ENCODE peak calls at places on chromosomes 7 and 10, in four cellular contexts. E is lung, P is B cell, D is A549. Y is an unnamed sample.

GRCh38 chr10:31069411-31069810 is 37.7 kb upstream of the ZNF438 start:
- DNase-seq in E (no peak), P (no peak), D (no peak), Y (no peak)

GRCh38 chr7:66899552-66900280 is 21.3 kb upstream of the TMEM248 start:
- DNase-seq in E (no peak), P (no peak), D (no peak), Y (no peak)

GRCh38 chr7:128063025-128063560 is 31.9 kb upstream of the LRRC4 start:
- DNase-seq in E (no peak), P (no peak), D (no peak), Y (no peak)

GRCh38 chr10:97584060-97584797 is at the start of gene HOGA1:
- DNase-seq in E (peak), P (no peak), D (peak), Y (peak)

GRCh38 chr10:129393812-129394211 is 73.2 kb upstream of the MGMT start:
- DNase-seq in E (peak), P (no peak), D (no peak), Y (no peak)

GRCh38 chr7:14219125-14219524 is 229.7 kb upstream of the ETV1 start:
- DNase-seq in E (no peak), P (no peak), D (no peak), Y (no peak)

GRCh38 chr10:2772791-2773644 is 294.3 kb upstream of the PFKP start:
- DNase-seq in E (no peak), P (no peak), D (no peak), Y (no peak)

GRCh38 chr10:43265799-43266721 is 805 bp downstream of the RASGEF1A start:
- DNase-seq in E (no peak), P (no peak), D (peak), Y (no peak)

GRCh38 chr10:21975378-21975990 is 28.0 kb downstream of the DNAJC1 start:
- DNase-seq in E (no peak), P (no peak), D (no peak), Y (no peak)

GRCh38 chr10:101550965-101551364 is 37.1 kb downstream of the POLL start:
- DNase-seq in E (no peak), P (no peak), D (no peak), Y (no peak)

GRCh38 chr7:105336009-105336408 is 52.7 kb downstream of the SRPK2 start:
- DNase-seq in E (no peak), P (no peak), D (no peak), Y (no peak)
- TF ChIP-seq CTCF in E (no peak), P (peak), D (peak), Y (peak)

GRCh38 chr7:44375236-44375699 is 49.9 kb upstream of the CAMK2B start:
- DNase-seq in E (peak), P (no peak), D (no peak), Y (no peak)
- TF ChIP-seq CTCF in E (no peak), P (no peak), D (peak), Y (no peak)

GRCh38 chr7:142925413-142925812 is 8.1 kb downstream of the TRPV5 start:
- DNase-seq in E (no peak), P (no peak), D (no peak), Y (no peak)
- TF ChIP-seq CTCF in E (no peak), P (no peak), D (no peak), Y (no peak)

DNA sequence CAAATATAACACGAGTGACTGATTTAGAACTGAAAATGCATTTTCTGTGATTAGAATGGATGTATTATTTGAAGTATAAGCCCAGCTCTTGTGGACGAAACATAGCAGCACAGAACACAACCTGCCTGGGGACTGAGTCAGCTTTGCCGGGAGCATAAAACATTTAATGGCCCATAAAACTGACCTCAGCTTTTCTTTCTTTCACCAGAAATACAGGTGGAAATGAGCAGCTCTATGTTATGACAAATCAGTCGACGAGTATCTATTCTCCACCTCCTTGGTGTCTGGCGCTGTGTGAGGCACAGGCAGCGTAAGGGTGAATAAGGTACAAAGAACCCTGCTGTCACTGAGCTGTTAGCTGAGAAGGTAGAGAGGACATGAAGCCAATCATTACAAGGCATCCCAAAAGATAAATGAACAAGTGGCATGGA is 471.6 kb upstream of the AKR1E2 start:
- DNase-seq in E (no peak), P (no peak), D (peak), Y (no peak)
- TF ChIP-seq CTCF in E (no peak), P (no peak), D (no peak), Y (no peak)

DNA sequence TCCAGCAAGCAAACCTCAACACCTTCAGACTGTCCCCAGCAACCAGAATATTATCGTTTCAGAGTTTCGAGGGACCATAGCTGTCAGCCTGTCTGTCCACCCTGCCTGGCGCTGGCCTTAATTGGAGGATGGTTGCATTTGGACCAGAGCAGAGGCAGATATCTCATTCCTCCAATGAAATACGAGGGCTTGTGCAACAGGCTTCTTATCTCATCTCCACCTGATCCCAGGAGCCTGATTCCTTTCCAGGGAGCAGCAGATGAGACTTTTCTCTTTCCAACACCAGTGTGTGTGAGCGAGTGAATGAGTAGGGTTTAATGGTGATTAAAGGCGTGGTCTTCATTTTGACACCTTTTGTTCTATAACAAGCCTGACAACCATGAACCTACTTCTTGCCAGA is 147.3 kb downstream of the CUX1 start:
- DNase-seq in E (no peak), P (no peak), D (no peak), Y (no peak)
- TF ChIP-seq CTCF in E (no peak), P (no peak), D (no peak), Y (no peak)

GRCh38 chr10:113386005-113386404 is 166.8 kb upstream of the HABP2 start:
- DNase-seq in E (no peak), P (no peak), D (peak), Y (no peak)

GRCh38 chr10:113384181-113384580 is 168.7 kb upstream of the HABP2 start:
- DNase-seq in E (no peak), P (no peak), D (no peak), Y (no peak)

GRCh38 chr10:113382691-113383090 is 170.2 kb upstream of the HABP2 start:
- DNase-seq in E (no peak), P (no peak), D (no peak), Y (no peak)

GRCh38 chr10:113381906-113382562 is 170.8 kb upstream of the HABP2 start:
- DNase-seq in E (no peak), P (no peak), D (no peak), Y (no peak)

DNA sequence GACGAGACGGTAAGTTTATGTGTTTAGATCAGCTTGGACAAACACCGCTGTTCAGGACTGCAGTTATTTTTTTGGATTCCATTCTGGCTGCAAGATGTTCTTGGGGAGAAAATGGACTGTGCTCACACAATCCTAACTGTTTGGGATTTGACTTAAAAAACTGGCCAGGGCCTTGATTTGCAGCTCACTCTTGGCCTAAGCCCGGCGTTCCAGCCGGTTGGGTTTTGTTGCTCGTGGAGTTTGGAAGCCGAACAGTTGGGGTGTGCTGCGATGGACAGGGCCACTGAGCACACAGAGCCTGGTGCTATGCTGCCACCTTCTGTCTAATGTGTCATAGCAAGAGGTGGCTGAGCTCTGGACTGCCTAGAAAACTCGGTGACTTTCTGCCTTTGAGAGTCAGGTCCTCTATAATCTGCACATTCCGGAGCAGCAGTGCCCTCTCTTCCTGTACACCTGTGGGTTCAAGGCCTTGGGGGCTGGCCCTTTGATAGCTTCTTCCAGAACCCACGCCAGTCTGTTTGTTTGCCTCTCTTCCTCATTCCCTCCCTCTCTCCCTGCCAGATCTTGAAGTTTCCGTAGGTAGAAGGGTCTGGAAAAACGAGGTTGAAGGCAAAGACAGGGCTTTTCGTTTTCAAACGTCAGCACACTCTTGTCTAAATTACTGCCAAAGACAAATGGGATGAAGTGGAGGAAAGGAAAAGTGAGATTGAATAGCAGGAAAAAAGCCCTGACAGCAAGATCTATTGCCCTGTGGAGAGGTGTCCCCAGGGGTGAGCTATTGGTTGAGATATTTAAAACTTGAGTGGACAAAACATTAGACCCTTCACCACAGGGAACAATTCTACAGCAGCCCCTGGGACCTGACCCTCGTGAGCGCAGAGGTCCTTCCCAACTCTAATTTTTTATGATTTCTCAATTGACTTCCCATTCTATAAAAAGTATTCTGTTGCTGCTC is 167.6 kb upstream of the HABP2 start:
- DNase-seq in E (peak), P (peak), D (peak), Y (peak)
- TF ChIP-seq CTCF in E (peak), P (peak), D (peak), Y (peak)

GRCh38 chr7:10888861-10889260 is 84.8 kb upstream of the PHF14 start:
- DNase-seq in E (no peak), P (no peak), D (no peak), Y (no peak)

GRCh38 chr7:10889266-10889898 is 84.3 kb upstream of the PHF14 start:
- DNase-seq in E (no peak), P (peak), D (peak), Y (no peak)
- TF ChIP-seq CTCF in E (peak), P (peak), D (peak), Y (peak)

DNA sequence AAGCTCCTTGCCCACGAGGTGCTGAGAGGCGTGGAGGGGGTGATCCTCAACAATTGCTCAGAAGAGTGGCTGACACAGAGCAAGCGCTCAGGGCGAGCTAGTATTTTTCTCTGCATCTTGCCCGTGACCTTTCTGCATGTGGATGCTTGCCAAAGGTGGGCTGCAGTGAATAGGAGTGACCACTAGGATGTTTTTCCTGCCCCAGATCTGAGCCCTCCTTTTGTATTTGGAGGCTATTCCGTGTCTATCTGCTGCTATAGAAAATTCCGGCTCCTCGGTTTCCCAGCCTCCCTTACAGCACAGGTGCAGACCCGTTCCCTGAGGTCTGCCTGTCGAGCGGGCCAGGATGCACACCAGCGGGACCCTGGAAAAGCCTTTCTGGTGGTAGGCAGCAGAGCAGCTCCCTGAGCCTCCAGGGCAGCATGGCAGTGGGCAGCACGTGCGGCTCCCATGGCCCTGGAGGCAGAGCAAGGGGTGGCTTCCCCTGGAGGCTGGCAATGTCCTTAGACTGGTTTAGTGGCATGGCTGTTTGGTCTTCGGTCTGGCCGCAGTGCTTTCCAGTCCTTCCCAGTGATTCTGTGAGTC is 145.1 kb upstream of the PCBD1 start:
- DNase-seq in E (no peak), P (no peak), D (no peak), Y (no peak)
- TF ChIP-seq CTCF in E (no peak), P (no peak), D (no peak), Y (no peak)

Y was measured in tibial artery.